ENCODE peak calls at places on chromosomes 3 and 15, in five cellular contexts. B, O, C, I and W are unnamed samples.

GRCh38 chr3:2635511-2635910 is 474.7 kb downstream of the IL5RA start:
- DNase-seq in B (no peak), O (no peak), C (no peak), I (no peak), W (no peak)

GRCh38 chr3:127484601-127485388 is 105.7 kb downstream of the TPRA1 start:
- DNase-seq in B (no peak), O (no peak), C (no peak), I (no peak), W (no peak)

GRCh38 chr3:115464036-115464435 is 159.3 kb upstream of the GAP43 start:
- DNase-seq in B (no peak), O (no peak), C (no peak), I (no peak), W (no peak)

GRCh38 chr3:106305882-106306445 is 437.2 kb upstream of the CBLB start:
- DNase-seq in B (no peak), O (no peak), C (no peak), I (no peak), W (no peak)

GRCh38 chr15:21267686-21268395 is 172.5 kb downstream of the POTEB3 start:
- DNase-seq in B (no peak), O (no peak), C (peak; percentile 2), I (no peak), W (no peak)

GRCh38 chr15:62994975-62995730 is 47.4 kb upstream of the TPM1 start:
- DNase-seq in B (peak; percentile 75), O (no peak), C (peak; percentile 56), I (no peak), W (no peak)

GRCh38 chr3:159260049-159260662 is 458.3 kb downstream of the MFSD1 start:
- DNase-seq in B (peak; percentile 80), O (peak; percentile 77), C (peak; percentile 65), I (peak; percentile 49), W (no peak)

GRCh38 chr15:81941479-81941878 is 104.3 kb downstream of the MEX3B start:
- DNase-seq in B (no peak), O (peak; percentile 61), C (no peak), I (no peak), W (no peak)

GRCh38 chr3:131541288-131541687 is 38.5 kb upstream of the MRPL3 start:
- DNase-seq in B (no peak), O (no peak), C (no peak), I (no peak), W (no peak)

GRCh38 chr3:141114816-141115458 is 63.8 kb downstream of the SPSB4 start:
- DNase-seq in B (no peak), O (no peak), C (peak; percentile 14), I (no peak), W (no peak)

GRCh38 chr3:57959407-57960173 is 48.6 kb upstream of the FLNB start:
- DNase-seq in B (no peak), O (no peak), C (no peak), I (no peak), W (no peak)

GRCh38 chr3:146712826-146713225 is 107.7 kb upstream of the PLSCR5 start:
- DNase-seq in B (peak; percentile 4), O (no peak), C (no peak), I (no peak), W (no peak)

GRCh38 chr3:157453824-157454223 is 17.2 kb downstream of the PTX3 start:
- DNase-seq in B (no peak), O (no peak), C (no peak), I (no peak), W (no peak)

GRCh38 chr3:193816656-193817311 is 223.8 kb downstream of the OPA1 start:
- DNase-seq in B (peak; percentile 37), O (peak; percentile 75), C (peak; percentile 41), I (peak; percentile 31), W (peak; percentile 86)

GRCh38 chr3:45186871-45187270 is 39.2 kb downstream of the TMEM158 start:
- DNase-seq in B (no peak), O (no peak), C (no peak), I (no peak), W (no peak)

GRCh38 chr3:141955163-141955562 is 78.7 kb downstream of the ATP1B3 start:
- DNase-seq in B (peak; percentile 50), O (no peak), C (no peak), I (no peak), W (no peak)

GRCh38 chr15:68627476-68627875 is 48.7 kb downstream of the CORO2B start:
- DNase-seq in B (no peak), O (no peak), C (no peak), I (no peak), W (no peak)

GRCh38 chr3:13267348-13267659 is 152.8 kb downstream of the NUP210 start:
- DNase-seq in B (no peak), O (no peak), C (no peak), I (no peak), W (no peak)

GRCh38 chr3:125192190-125193035 is 20.1 kb downstream of the SLC12A8 start:
- DNase-seq in B (no peak), O (no peak), C (no peak), I (no peak), W (no peak)

GRCh38 chr3:152073267-152073666 is 195.5 kb upstream of the MBNL1 start:
- DNase-seq in B (peak; percentile 39), O (no peak), C (no peak), I (no peak), W (no peak)

GRCh38 chr3:30751610-30752299 is 142.7 kb downstream of the GADL1 start:
- DNase-seq in B (peak; percentile 71), O (no peak), C (peak; percentile 36), I (no peak), W (peak; percentile 59)

GRCh38 chr3:89578253-89578529 is 470.8 kb downstream of the EPHA3 start:
- DNase-seq in B (no peak), O (no peak), C (no peak), I (no peak), W (no peak)

GRCh38 chr3:59545369-59545768 is 495.5 kb upstream of the CFAP20DC start:
- DNase-seq in B (no peak), O (no peak), C (no peak), I (peak; percentile 1), W (no peak)